ENCODE peak calls at places on chromosomes 3 and 15, in nine cellular contexts. E is RPMI8226, D is ovary, Y is skeletal muscle cell, S is T-cell, B is NCI-H146, A is KBM-7, O is chondrocyte, V is NCI-H2081. W is an unnamed sample.

GRCh38 chr15:54582863-54583643 is 604.8 kb downstream of the UNC13C start:
- DNase-seq in Y (no peak), D (no peak), A (no peak), V (no peak), S (no peak), E (peak), O (no peak), B (no peak), W (no peak)

GRCh38 chr3:49867400-49867799 is 2.3 kb downstream of the CAMKV start:
- DNase-seq in D (no peak), O (no peak), V (no peak), Y (no peak), S (no peak), A (no peak), E (no peak), B (no peak), W (no peak)

GRCh38 chr3:119311191-119311925 is 17.2 kb downstream of the ARHGAP31 start:
- DNase-seq in O (no peak), E (no peak), Y (peak), B (no peak), D (no peak), S (no peak), V (no peak), A (peak), W (no peak)

GRCh38 chr15:71649894-71650293 is 160.5 kb upstream of the NR2E3 start:
- DNase-seq in Y (no peak), B (no peak), S (no peak), V (no peak), A (no peak), O (no peak), E (no peak), D (no peak), W (no peak)

GRCh38 chr3:138850151-138850550 is 15.4 kb upstream of the PIK3CB start:
- DNase-seq in Y (no peak), B (no peak), S (no peak), O (peak), A (no peak), D (no peak), V (peak), E (peak), W (no peak)

GRCh38 chr3:176174060-176174459 is 1023.2 kb downstream of the TBL1XR1 start:
- DNase-seq in A (no peak), V (no peak), E (no peak), Y (no peak), S (no peak), B (no peak), O (no peak), D (no peak), W (no peak)

GRCh38 chr3:129481783-129482332 is 41.8 kb downstream of the IFT122 start:
- DNase-seq in D (peak), B (no peak), Y (peak), A (no peak), V (no peak), E (no peak), O (no peak), S (peak), W (no peak)

GRCh38 chr3:36416660-36417059 is 36.4 kb downstream of the STAC start:
- DNase-seq in Y (no peak), D (no peak), V (no peak), B (no peak), O (no peak), A (no peak), E (no peak), S (no peak), W (no peak)

GRCh38 chr15:94538280-94538679 is 306.9 kb downstream of the MCTP2 start:
- DNase-seq in V (no peak), S (no peak), O (no peak), E (no peak), Y (no peak), D (no peak), A (no peak), B (no peak), W (no peak)

W was measured in DMS 273 treated with DMSO at 0.1 percent for 48 hours.